ENCODE peak calls at places on chromosome 18, in eight cellular contexts. J is IMR-90; U is endodermal cell; G is CD4-positive, alpha-beta T cell; C is heart left ventricle; Q is neural progenitor cell; E is left lung; F is K562. K is an unnamed sample.

GRCh38 chr18:73407506-73407905 is 539.7 kb upstream of the NETO1 start:
- DNase-seq in Q (no peak), U (no peak), F (no peak), G (no peak), E (no peak), C (no peak), J (peak), K (no peak)

GRCh38 chr18:45496746-45497145 is 118.5 kb upstream of the SLC14A2 start:
- DNase-seq in Q (no peak), U (no peak), F (no peak), C (no peak), G (no peak), J (no peak), E (no peak), K (no peak)

GRCh38 chr18:23934863-23935262 is 79.7 kb upstream of the TTC39C start:
- DNase-seq in J (no peak), G (no peak), F (no peak), E (no peak), Q (no peak), C (no peak), U (peak), K (no peak)

GRCh38 chr18:37537868-37538525 is 27.6 kb downstream of the CELF4 start:
- DNase-seq in G (no peak), U (peak), F (peak), Q (peak), C (peak), E (peak), J (peak), K (peak)

GRCh38 chr18:41938445-41938844 is 16.6 kb upstream of the PIK3C3 start:
- DNase-seq in C (no peak), U (no peak), E (no peak), Q (no peak), F (no peak), J (peak), G (no peak), K (no peak)

GRCh38 chr18:45774065-45774521 is 50.1 kb downstream of the SLC14A1 start:
- DNase-seq in Q (no peak), F (no peak), G (no peak), J (peak), E (no peak), C (no peak), U (no peak), K (no peak)

GRCh38 chr18:23591011-23591410 is 4.7 kb upstream of the NPC1 start:
- DNase-seq in G (no peak), F (no peak), J (peak), C (no peak), Q (no peak), E (no peak), U (no peak), K (no peak)

GRCh38 chr18:38413202-38413601 is 847.6 kb upstream of the CELF4 start:
- DNase-seq in J (no peak), G (no peak), F (no peak), C (no peak), U (no peak), Q (no peak), E (no peak), K (no peak)

GRCh38 chr18:6382968-6383367 is 31.7 kb downstream of the L3MBTL4 start:
- DNase-seq in F (no peak), U (peak), G (no peak), Q (peak), E (no peak), C (no peak), J (no peak), K (no peak)

GRCh38 chr18:74252032-74252380 is 39.8 kb downstream of the CYB5A start:
- DNase-seq in U (no peak), G (no peak), E (no peak), Q (no peak), J (peak), C (no peak), F (no peak), K (no peak)

GRCh38 chr18:46946656-46947282 is 29.4 kb downstream of the KATNAL2 start:
- DNase-seq in J (peak), U (peak), G (peak), C (peak), E (peak), Q (peak), F (peak), K (peak)

GRCh38 chr18:13700153-13700552 is 26.2 kb downstream of the FAM210A start:
- DNase-seq in E (no peak), G (no peak), U (no peak), Q (no peak), F (no peak), J (no peak), C (no peak), K (no peak)

GRCh38 chr18:80023173-80023572 is 11.1 kb upstream of the RBFA start:
- DNase-seq in C (no peak), Q (peak), E (no peak), F (no peak), G (no peak), U (peak), J (no peak), K (no peak)

GRCh38 chr18:69787825-69788547 is 159.7 kb downstream of the CD226 start:
- DNase-seq in C (no peak), G (no peak), U (no peak), F (no peak), E (no peak), Q (no peak), J (peak), K (no peak)

GRCh38 chr18:63963610-63964256 is 6.1 kb upstream of the SERPINB8 start:
- DNase-seq in Q (peak), U (peak), J (peak), G (peak), E (no peak), C (no peak), F (no peak), K (no peak)

GRCh38 chr18:24055009-24055804 is 40.7 kb downstream of the TTC39C start:
- DNase-seq in E (no peak), F (no peak), G (no peak), C (no peak), J (no peak), Q (no peak), U (no peak), K (no peak)

GRCh38 chr18:72692086-72692485 is 147.9 kb upstream of the CBLN2 start:
- DNase-seq in G (no peak), F (no peak), Q (peak), J (no peak), E (no peak), C (no peak), U (peak), K (no peak)

GRCh38 chr18:41504316-41504715 is 450.7 kb upstream of the PIK3C3 start:
- DNase-seq in G (no peak), J (no peak), Q (no peak), U (no peak), F (no peak), C (no peak), E (no peak), K (no peak)

GRCh38 chr18:79548077-79548450 is 131.5 kb upstream of the CTDP1 start:
- DNase-seq in F (no peak), J (no peak), C (no peak), G (no peak), U (peak), E (peak), Q (no peak), K (no peak)

GRCh38 chr18:55385770-55386169 is 202.2 kb downstream of the TCF4 start:
- DNase-seq in G (no peak), C (no peak), Q (no peak), F (no peak), J (no peak), U (no peak), E (no peak), K (no peak)

GRCh38 chr18:48300463-48300961 is 108.7 kb downstream of the ZBTB7C start:
- DNase-seq in F (peak), Q (peak), U (peak), C (no peak), E (no peak), G (no peak), J (no peak), K (peak)

GRCh38 chr18:75167759-75168211 is 41.2 kb downstream of the PTGR3 start:
- DNase-seq in F (no peak), U (peak), E (no peak), G (no peak), Q (no peak), J (peak), C (peak), K (peak)

GRCh38 chr18:23131693-23132319 is 3.5 kb upstream of the CABLES1 start:
- DNase-seq in C (no peak), E (no peak), U (peak), Q (peak), F (peak), G (peak), J (peak), K (no peak)

GRCh38 chr18:48730010-48730409 is 191.2 kb downstream of the CTIF start:
- DNase-seq in Q (no peak), F (no peak), G (no peak), J (no peak), E (no peak), U (no peak), C (no peak), K (no peak)

GRCh38 chr18:22703883-22704626 is 229.1 kb upstream of the RBBP8 start:
- DNase-seq in G (no peak), Q (peak), E (no peak), U (no peak), J (peak), F (peak), C (no peak), K (no peak)

GRCh38 chr18:3455938-3456685 is 6.1 kb downstream of the TGIF1 start:
- DNase-seq in E (no peak), F (no peak), G (no peak), U (no peak), Q (no peak), J (peak), C (no peak), K (no peak)

GRCh38 chr18:8301427-8302172 is 307.6 kb upstream of the RAB12 start:
- DNase-seq in G (no peak), Q (peak), J (peak), C (no peak), E (peak), U (no peak), F (no peak), K (no peak)

GRCh38 chr18:28086530-28087172 is 90.3 kb downstream of the CDH2 start:
- DNase-seq in Q (peak), U (no peak), F (no peak), E (no peak), C (no peak), J (peak), G (no peak), K (no peak)

GRCh38 chr18:6401687-6402086 is 13.0 kb downstream of the L3MBTL4 start:
- DNase-seq in C (no peak), U (peak), F (no peak), E (no peak), G (no peak), Q (peak), J (no peak), K (no peak)

GRCh38 chr18:69996951-69997798 is 49.5 kb upstream of the CD226 start:
- DNase-seq in Q (no peak), F (no peak), G (no peak), U (no peak), E (no peak), C (no peak), J (no peak), K (no peak)

GRCh38 chr18:24630346-24630880 is 170.0 kb downstream of the HRH4 start:
- DNase-seq in U (no peak), G (no peak), C (no peak), F (no peak), Q (no peak), J (no peak), E (no peak), K (no peak)

GRCh38 chr18:79486356-79487197 is 90.8 kb downstream of the NFATC1 start:
- DNase-seq in E (peak), J (no peak), C (peak), G (no peak), Q (no peak), U (no peak), F (no peak), K (peak)

GRCh38 chr18:28013064-28013463 is 163.9 kb downstream of the CDH2 start:
- DNase-seq in C (no peak), G (no peak), E (no peak), J (peak), F (no peak), U (no peak), Q (no peak), K (no peak)

GRCh38 chr18:80180778-80181564 is 66.3 kb downstream of the PARD6G start:
- DNase-seq in U (no peak), G (no peak), J (no peak), E (peak), C (no peak), F (no peak), Q (no peak), K (no peak)

GRCh38 chr18:76983613-76984051 is 149.0 kb downstream of the MBP start:
- DNase-seq in Q (no peak), U (no peak), F (no peak), G (no peak), E (peak), J (no peak), C (no peak), K (no peak)
- TF ChIP-seq CTCF in Q (no peak), U (peak), F (no peak), G (peak), E (no peak), J (no peak), C (peak), K (peak)

DNA sequence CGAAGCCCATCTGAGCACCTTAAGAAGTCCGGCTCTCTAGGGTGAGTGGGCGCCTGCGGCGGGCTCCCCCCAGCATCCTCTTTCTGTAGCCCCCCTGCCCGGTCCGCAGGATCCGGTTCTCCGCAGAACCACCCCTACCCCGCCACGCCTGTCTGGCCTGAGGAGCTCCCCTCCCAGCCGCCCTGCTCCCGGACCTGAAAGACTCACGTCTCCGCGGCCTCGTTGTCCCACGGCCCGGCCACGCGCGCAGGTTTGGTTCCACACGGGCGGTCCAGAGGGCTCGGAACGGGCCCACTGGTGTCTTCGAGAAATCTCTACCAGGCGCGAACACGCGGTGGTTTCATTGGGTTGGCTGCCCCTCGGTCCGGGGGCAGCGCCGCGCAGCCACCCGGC is 237 bp downstream of the SLC39A6 start:
- DNase-seq in G (no peak), J (no peak), C (no peak), E (no peak), U (no peak), F (no peak), Q (no peak), K (no peak)
- H3K27ac ChIP-seq in G (peak), J (peak), C (peak), E (peak), U (peak), F (peak), Q (no peak), K (peak)

GRCh38 chr18:10441472-10441871 is 13.0 kb upstream of the APCDD1 start:
- DNase-seq in J (no peak), U (no peak), Q (no peak), E (no peak), F (no peak), G (no peak), C (no peak), K (no peak)

GRCh38 chr18:10439898-10440297 is 14.5 kb upstream of the APCDD1 start:
- DNase-seq in U (no peak), G (no peak), Q (no peak), F (no peak), C (no peak), E (no peak), J (no peak), K (no peak)

GRCh38 chr18:10440874-10441273 is 13.6 kb upstream of the APCDD1 start:
- DNase-seq in U (no peak), G (no peak), Q (no peak), J (no peak), C (no peak), F (no peak), E (no peak), K (no peak)

GRCh38 chr18:10436160-10436559 is 18.3 kb upstream of the APCDD1 start:
- DNase-seq in Q (no peak), C (no peak), J (no peak), G (no peak), F (no peak), U (no peak), E (no peak), K (no peak)

GRCh38 chr18:10437837-10438236 is 16.6 kb upstream of the APCDD1 start:
- DNase-seq in F (no peak), G (no peak), E (no peak), J (no peak), Q (no peak), C (no peak), U (peak), K (no peak)
- TF ChIP-seq CTCF in F (peak), G (no peak), E (no peak), J (no peak), Q (peak), C (no peak), U (peak), K (no peak)

GRCh38 chr18:58639751-58640427 is 11.0 kb upstream of the ALPK2 start:
- DNase-seq in Q (no peak), F (no peak), C (no peak), E (no peak), G (no peak), J (peak), U (no peak), K (no peak)

GRCh38 chr18:58638446-58638845 is 9.6 kb upstream of the ALPK2 start:
- DNase-seq in G (no peak), Q (no peak), C (no peak), U (no peak), F (no peak), E (no peak), J (no peak), K (no peak)

GRCh38 chr18:58639237-58639636 is 10.3 kb upstream of the ALPK2 start:
- DNase-seq in Q (no peak), C (no peak), F (no peak), J (no peak), U (no peak), G (no peak), E (no peak), K (no peak)

GRCh38 chr18:58640891-58641610 is 12.2 kb upstream of the ALPK2 start:
- DNase-seq in Q (no peak), C (no peak), G (no peak), J (no peak), F (no peak), U (peak), E (no peak), K (no peak)

GRCh38 chr18:58640428-58640805 is 11.5 kb upstream of the ALPK2 start:
- DNase-seq in E (no peak), C (no peak), F (no peak), Q (peak), J (no peak), U (peak), G (no peak), K (no peak)
- H3K27ac ChIP-seq in E (no peak), C (no peak), F (no peak), Q (no peak), J (no peak), U (peak), G (no peak), K (no peak)

GRCh38 chr18:51323941-51324340 is 126.5 kb upstream of the MEX3C start:
- DNase-seq in Q (no peak), F (no peak), E (no peak), U (no peak), J (no peak), C (no peak), G (no peak), K (no peak)

DNA sequence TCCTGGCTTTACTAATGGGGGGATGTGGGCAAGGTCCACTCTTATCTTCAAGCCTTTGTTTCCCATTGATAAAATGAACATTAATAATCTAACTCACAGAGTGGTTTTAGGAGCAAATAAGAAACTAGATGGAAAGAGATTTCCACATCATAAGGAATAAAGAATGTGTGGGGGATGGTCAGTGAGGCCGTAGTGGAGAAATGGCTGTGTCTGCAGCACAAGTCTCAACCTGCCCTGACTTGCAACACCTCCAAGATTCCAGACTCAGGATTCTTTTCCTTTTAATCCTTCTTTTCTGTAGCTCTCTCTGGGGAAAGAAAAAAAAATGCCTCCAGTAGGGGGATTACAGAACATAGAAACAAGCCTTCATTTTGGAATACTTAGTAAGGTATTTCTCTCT is 124.2 kb upstream of the MEX3C start:
- DNase-seq in C (no peak), Q (peak), U (no peak), J (no peak), G (no peak), F (no peak), E (no peak), K (no peak)
- TF ChIP-seq CTCF in C (no peak), Q (peak), U (peak), J (no peak), G (no peak), F (no peak), E (no peak), K (no peak)

GRCh38 chr18:44409071-44409470 is 271.6 kb upstream of the SETBP1 start:
- DNase-seq in Q (no peak), F (no peak), E (no peak), J (no peak), G (no peak), U (no peak), C (no peak), K (no peak)
- H3K27ac ChIP-seq in Q (no peak), F (no peak), E (no peak), J (no peak), G (no peak), U (no peak), C (no peak), K (no peak)

DNA sequence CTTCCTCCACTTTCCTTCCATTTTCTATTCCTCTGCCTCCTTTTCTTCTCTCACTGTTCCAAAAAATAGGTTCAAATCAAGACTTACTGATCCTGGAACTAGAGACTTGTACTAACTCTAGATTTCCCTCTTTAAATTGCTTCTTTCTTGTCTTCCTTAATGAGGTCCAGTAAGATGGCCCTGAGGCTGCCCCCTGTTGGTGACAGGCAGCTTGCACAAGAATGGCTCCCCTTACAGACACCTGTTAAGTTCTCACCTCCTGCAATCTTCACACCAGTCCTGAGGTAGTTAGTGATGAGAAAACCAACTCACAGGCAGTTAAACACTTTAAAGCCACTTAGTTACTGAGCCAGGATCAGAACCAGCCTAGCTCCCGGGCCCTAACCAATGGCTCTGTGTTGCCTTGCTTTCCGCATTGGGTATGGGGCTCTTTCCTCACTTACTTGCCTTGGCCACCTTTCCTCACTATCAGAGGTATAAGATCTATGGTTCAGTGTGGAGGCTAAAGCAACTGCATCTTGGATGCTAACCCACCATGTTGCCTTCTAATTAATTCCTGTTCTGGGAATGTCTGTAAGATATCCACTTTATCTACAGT is 130.6 kb downstream of the AKAIN1 start:
- DNase-seq in F (peak), C (no peak), J (no peak), Q (peak), G (no peak), E (no peak), U (peak), K (no peak)
- TF ChIP-seq CTCF in F (peak), C (no peak), J (no peak), Q (peak), G (peak), E (peak), U (peak), K (peak)

DNA sequence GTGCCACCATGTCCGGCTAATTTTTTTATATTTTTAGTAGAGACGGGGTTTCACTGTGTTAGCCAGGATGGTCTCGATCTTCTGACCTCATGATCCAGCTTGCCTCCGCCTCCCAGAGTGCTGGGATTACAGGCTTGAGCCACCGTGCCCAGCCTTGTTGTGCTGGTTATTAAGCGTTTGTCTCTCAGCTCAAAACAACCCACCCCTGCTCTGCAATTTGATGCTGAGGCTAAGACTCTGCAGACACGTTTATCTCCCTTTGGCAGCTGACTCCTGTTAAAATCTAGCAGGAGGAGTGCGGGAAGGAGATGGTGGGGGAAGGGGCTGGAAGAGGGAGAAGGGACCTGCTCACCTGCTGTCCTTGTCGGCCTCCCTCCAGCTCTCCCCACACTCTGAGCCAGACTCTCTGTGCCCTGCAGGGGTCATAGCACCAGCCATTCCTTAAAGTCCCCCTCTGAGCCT is 29.9 kb upstream of the IMPA2 start:
- DNase-seq in C (no peak), F (peak), U (peak), Q (peak), G (no peak), J (no peak), E (no peak), K (no peak)
- H3K27ac ChIP-seq in C (no peak), F (peak), U (no peak), Q (no peak), G (no peak), J (peak), E (no peak), K (no peak)

K was measured in left ventricle myocardium inferior.